ENCODE peak calls at places on chromosomes 5 and 9, in ten cellular contexts. T is Peyer's patch; Z is mammary epithelial cell; U is RWPE1; G is IMR-90; J is right atrium auricular region; C is CD8-positive, alpha-beta T cell; L is hepatocyte; B is uterus; E is aorta. N is an unnamed sample.

GRCh38 chr9:35736201-35736633 is 3.8 kb downstream of the CREB3 start:
- DNase-seq in T (peak; percentile 87), Z (peak; percentile 67), U (peak; percentile 72), G (peak; percentile 79), J (peak; percentile 72), C (peak; percentile 63), L (peak; percentile 81), B (peak; percentile 65), E (no peak), N (peak; percentile 81)

GRCh38 chr9:96436456-96437126 is 13.4 kb upstream of the HABP4 start:
- DNase-seq in T (no peak), Z (no peak), U (no peak), G (no peak), J (no peak), C (no peak), L (no peak), B (no peak), E (no peak), N (no peak)

GRCh38 chr9:133862585-133863041 is 124.5 kb upstream of the SARDH start:
- DNase-seq in T (peak; percentile 61), Z (no peak), U (no peak), G (no peak), J (peak; percentile 72), C (no peak), L (no peak), B (no peak), E (no peak), N (no peak)

GRCh38 chr5:68656936-68657857 is 436.6 kb upstream of the SLC30A5 start:
- DNase-seq in T (no peak), Z (peak; percentile 52), U (peak; percentile 29), G (no peak), J (no peak), C (no peak), L (no peak), B (no peak), E (no peak), N (no peak)

GRCh38 chr5:72441861-72442540 is 65.2 kb downstream of the ZNF366 start:
- DNase-seq in T (no peak), Z (peak; percentile 92), U (peak; percentile 84), G (peak; percentile 97), J (no peak), C (no peak), L (no peak), B (no peak), E (no peak), N (no peak)

GRCh38 chr5:148687427-148687826 is 33.1 kb upstream of the HTR4 start:
- DNase-seq in T (peak; percentile 64), Z (peak; percentile 39), U (no peak), G (peak; percentile 13), J (no peak), C (no peak), L (peak; percentile 25), B (no peak), E (no peak), N (peak; percentile 41)

GRCh38 chr5:40521108-40521785 is 158.5 kb upstream of the PTGER4 start:
- DNase-seq in T (no peak), Z (no peak), U (no peak), G (no peak), J (no peak), C (no peak), L (no peak), B (no peak), E (no peak), N (no peak)

GRCh38 chr5:131634666-131634995 is 398 bp downstream of the RAPGEF6 start:
- DNase-seq in T (peak; percentile 82), Z (peak; percentile 54), U (peak; percentile 65), G (peak; percentile 46), J (peak; percentile 67), C (peak; percentile 64), L (peak; percentile 64), B (no peak), E (peak; percentile 84), N (peak; percentile 68)

GRCh38 chr5:116529615-116530014 is 45.0 kb downstream of the SEMA6A start:
- DNase-seq in T (peak; percentile 49), Z (no peak), U (no peak), G (no peak), J (no peak), C (no peak), L (no peak), B (no peak), E (no peak), N (peak; percentile 64)

GRCh38 chr5:3118321-3118720 is 366.8 kb upstream of the IRX2 start:
- DNase-seq in T (no peak), Z (no peak), U (no peak), G (no peak), J (no peak), C (no peak), L (no peak), B (no peak), E (no peak), N (no peak)

GRCh38 chr5:40866844-40867243 is 25.7 kb downstream of the CARD6 start:
- DNase-seq in T (no peak), Z (no peak), U (no peak), G (no peak), J (no peak), C (no peak), L (no peak), B (no peak), E (no peak), N (no peak)

GRCh38 chr5:124825250-124825982 is 79.0 kb upstream of the ZNF608 start:
- DNase-seq in T (peak; percentile 81), Z (no peak), U (no peak), G (no peak), J (no peak), C (no peak), L (no peak), B (no peak), E (no peak), N (no peak)

GRCh38 chr9:14271078-14271673 is 42.8 kb downstream of the NFIB start:
- DNase-seq in T (peak; percentile 58), Z (peak; percentile 58), U (peak; percentile 5), G (peak; percentile 82), J (no peak), C (no peak), L (peak; percentile 77), B (peak; percentile 91), E (no peak), N (peak; percentile 49)

GRCh38 chr5:10564838-10565784 is 1.2 kb downstream of the ANKRD33B start:
- DNase-seq in T (peak; percentile 49), Z (no peak), U (no peak), G (no peak), J (no peak), C (no peak), L (no peak), B (no peak), E (peak; percentile 83), N (no peak)

GRCh38 chr5:169970911-169971436 is 9.3 kb downstream of the INSYN2B start:
- DNase-seq in T (peak; percentile 46), Z (peak; percentile 89), U (peak; percentile 98), G (peak; percentile 82), J (no peak), C (no peak), L (no peak), B (peak; percentile 22), E (no peak), N (no peak)
- H3K27ac ChIP-seq in T (no peak overlapping the region), Z (peak overlapping the region; percentile 92), U (peak overlapping the region; percentile 74), G (peak overlapping the region; percentile 78), J (no peak overlapping the region), C (no peak overlapping the region), L (no peak overlapping the region), B (no peak overlapping the region), E (no peak overlapping the region), N (no peak overlapping the region)

GRCh38 chr9:108197888-108198287 is 657.9 kb downstream of the ACTL7B start:
- DNase-seq in T (no peak), Z (no peak), U (no peak), G (no peak), J (no peak), C (no peak), L (no peak), B (no peak), E (no peak), N (no peak)

GRCh38 chr9:108196332-108196731 is 659.5 kb downstream of the ACTL7B start:
- DNase-seq in T (no peak), Z (no peak), U (no peak), G (no peak), J (no peak), C (no peak), L (no peak), B (no peak), E (no peak), N (no peak)

GRCh38 chr9:108191065-108191464 is 664.7 kb downstream of the ACTL7B start:
- DNase-seq in T (no peak), Z (peak; percentile 41), U (no peak), G (peak; percentile 7), J (no peak), C (no peak), L (no peak), B (no peak), E (no peak), N (no peak)

GRCh38 chr9:108188482-108188881 is 667.3 kb downstream of the ACTL7B start:
- DNase-seq in T (no peak), Z (no peak), U (no peak), G (no peak), J (no peak), C (no peak), L (no peak), B (no peak), E (no peak), N (no peak)

DNA sequence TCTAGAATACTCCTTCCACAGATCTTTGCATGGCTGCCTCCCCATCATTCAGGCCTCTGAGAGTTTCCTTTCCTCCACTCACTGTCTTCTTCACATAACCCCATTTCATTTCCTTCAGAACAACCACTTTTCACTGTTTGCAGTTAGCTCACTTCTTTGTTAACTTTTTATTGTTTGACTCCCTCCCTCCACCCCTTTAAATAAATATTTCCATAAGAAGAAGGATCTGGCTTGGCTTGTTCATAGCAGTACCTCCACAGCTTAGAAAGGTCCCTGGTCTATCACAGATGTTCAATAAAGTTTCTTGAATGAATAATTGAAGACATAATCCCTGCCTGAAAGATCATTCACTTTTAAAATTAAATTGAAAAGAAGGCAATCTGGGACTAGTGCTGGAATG is 661.6 kb downstream of the ACTL7B start:
- DNase-seq in T (no peak), Z (no peak), U (no peak), G (no peak), J (no peak), C (no peak), L (no peak), B (no peak), E (no peak), N (no peak)
- H3K27ac ChIP-seq in T (no peak overlapping the region), Z (no peak overlapping the region), U (no peak overlapping the region), G (no peak overlapping the region), J (no peak overlapping the region), C (no peak overlapping the region), L (no peak overlapping the region), B (no peak overlapping the region), E (no peak overlapping the region), N (peak overlapping the region; percentile 60)

GRCh38 chr5:33894566-33894965 is 2.8 kb upstream of the ADAMTS12 start:
- DNase-seq in T (no peak), Z (peak; percentile 56), U (no peak), G (peak; percentile 63), J (no peak), C (no peak), L (no peak), B (no peak), E (no peak), N (no peak)
- H3K27ac ChIP-seq in T (no peak overlapping the region), Z (no peak overlapping the region), U (no peak overlapping the region), G (no peak overlapping the region), J (no peak overlapping the region), C (no peak overlapping the region), L (no peak overlapping the region), B (no peak overlapping the region), E (no peak overlapping the region), N (no peak overlapping the region)

DNA sequence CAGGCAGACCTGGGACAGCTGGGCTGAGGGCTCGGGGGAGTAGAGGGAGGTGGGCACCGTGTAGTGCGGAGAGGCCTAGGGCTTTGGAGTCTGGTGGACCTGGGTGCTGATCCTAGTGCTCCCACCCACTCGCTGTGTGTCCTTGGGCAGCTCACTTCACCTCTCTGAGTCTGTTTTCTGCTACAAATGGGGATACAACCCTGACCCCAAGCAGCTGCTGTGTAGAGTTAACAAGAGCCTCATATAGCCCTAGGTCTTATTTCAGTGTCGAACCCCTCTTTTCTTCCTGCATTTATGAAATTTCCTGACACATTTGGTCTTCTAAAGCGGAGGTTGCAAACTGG is 16.4 kb downstream of the ERGIC1 start:
- DNase-seq in T (no peak), Z (no peak), U (no peak), G (no peak), J (no peak), C (no peak), L (no peak), B (no peak), E (no peak), N (no peak)
- H3K27ac ChIP-seq in T (peak overlapping the region; percentile 76), Z (no peak overlapping the region), U (peak overlapping the region; percentile 90), G (no peak overlapping the region), J (no peak overlapping the region), C (no peak overlapping the region), L (peak overlapping the region; percentile 27), B (no peak overlapping the region), E (no peak overlapping the region), N (peak overlapping the region; percentile 55)

N was measured in colonic mucosa.